ENCODE peak calls at places on chromosomes 11 and 22, in seven cellular contexts. D, R, O, E, C, U and B are unnamed samples.

GRCh38 chr11:120715239-120715638 is 203.7 kb downstream of the GRIK4 start:
- DNase-seq in D (no peak), R (peak), O (no peak), E (no peak), C (no peak), U (no peak), B (no peak)

GRCh38 chr22:40694409-40694808 is 15.1 kb downstream of the MCHR1 start:
- DNase-seq in D (no peak), R (no peak), O (no peak), E (no peak), C (no peak), U (no peak), B (no peak)

GRCh38 chr11:13487661-13488030 is 8.2 kb downstream of the PTH start:
- DNase-seq in D (no peak), R (peak), O (no peak), E (no peak), C (no peak), U (no peak), B (no peak)

GRCh38 chr22:22955866-22956535 is 68.4 kb downstream of the IGLL5 start:
- DNase-seq in D (peak), R (peak), O (peak), E (peak), C (peak), U (no peak), B (peak)

GRCh38 chr11:60871378-60872061 is 4.2 kb downstream of the ZP1 start:
- DNase-seq in D (peak), R (no peak), O (no peak), E (peak), C (peak), U (no peak), B (no peak)

GRCh38 chr11:96130061-96130460 is 206.2 kb upstream of the MTMR2 start:
- DNase-seq in D (no peak), R (peak), O (no peak), E (no peak), C (no peak), U (no peak), B (no peak)

GRCh38 chr11:79264284-79264683 is 176.5 kb downstream of the TENM4 start:
- DNase-seq in D (no peak), R (no peak), O (no peak), E (peak), C (no peak), U (no peak), B (no peak)

GRCh38 chr11:82539669-82540068 is 194.0 kb downstream of the FAM181B start:
- DNase-seq in D (no peak), R (peak), O (no peak), E (no peak), C (no peak), U (no peak), B (no peak)

GRCh38 chr11:17564687-17565042 is 17.6 kb downstream of the OTOG start:
- DNase-seq in D (no peak), R (no peak), O (no peak), E (peak), C (no peak), U (no peak), B (no peak)

GRCh38 chr11:135075740-135076139 is 663.7 kb upstream of the B3GAT1 start:
- DNase-seq in D (peak), R (peak), O (peak), E (peak), C (peak), U (peak), B (peak)

GRCh38 chr11:80515097-80515496 is 1074.3 kb upstream of the TENM4 start:
- DNase-seq in D (no peak), R (peak), O (no peak), E (no peak), C (no peak), U (no peak), B (no peak)

GRCh38 chr22:21726650-21727049 is 8.9 kb downstream of the YPEL1 start:
- DNase-seq in D (no peak), R (peak), O (no peak), E (no peak), C (no peak), U (no peak), B (peak)

GRCh38 chr22:44365832-44366231 is 53.1 kb upstream of the SHISAL1 start:
- DNase-seq in D (peak), R (no peak), O (peak), E (peak), C (no peak), U (no peak), B (no peak)

GRCh38 chr22:47192106-47192650 is 429.7 kb downstream of the TBC1D22A start:
- DNase-seq in D (peak), R (no peak), O (no peak), E (peak), C (peak), U (peak), B (peak)

GRCh38 chr11:6404341-6405038 is 14.2 kb downstream of the SMPD1 start:
- DNase-seq in D (no peak), R (no peak), O (no peak), E (no peak), C (no peak), U (no peak), B (no peak)

DNA sequence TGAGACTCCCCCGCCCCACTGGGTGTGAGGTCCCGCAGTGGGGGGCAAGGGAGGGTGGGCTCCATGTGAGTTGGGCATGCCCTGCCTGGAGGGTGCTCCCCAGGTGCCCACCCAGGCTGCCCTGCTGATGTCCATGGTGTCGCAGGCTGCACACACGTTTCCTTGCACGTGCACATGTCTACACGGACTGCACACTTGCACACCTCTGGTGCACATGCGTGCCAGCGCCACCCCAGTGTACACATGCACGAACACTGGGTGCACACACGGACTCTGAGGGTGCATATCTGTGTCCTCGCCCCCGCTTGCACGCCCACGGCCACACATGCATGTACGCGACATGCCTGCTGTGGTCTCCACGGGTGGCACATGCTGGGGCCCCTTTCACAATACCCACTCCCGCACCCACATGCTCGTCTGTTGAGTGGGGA is 35.2 kb upstream of the PRODH start:
- DNase-seq in D (no peak), R (no peak), O (no peak), E (no peak), C (no peak), U (peak), B (no peak)
- TF ChIP-seq CTCF in D (no peak), R (no peak), O (no peak), E (no peak), C (no peak), U (no peak), B (no peak)

GRCh38 chr11:66495401-66495844 is 15.0 kb upstream of the BBS1 start:
- DNase-seq in D (no peak), R (no peak), O (no peak), E (no peak), C (no peak), U (peak), B (no peak)
- TF ChIP-seq CTCF in D (no peak), R (peak), O (no peak), E (no peak), C (no peak), U (no peak), B (no peak)

GRCh38 chr22:42901790-42902508 is 44.9 kb upstream of the ARFGAP3 start:
- DNase-seq in D (no peak), R (peak), O (no peak), E (no peak), C (no peak), U (no peak), B (no peak)
- TF ChIP-seq CTCF in D (peak), R (peak), O (no peak), E (no peak), C (no peak), U (no peak), B (peak)

DNA sequence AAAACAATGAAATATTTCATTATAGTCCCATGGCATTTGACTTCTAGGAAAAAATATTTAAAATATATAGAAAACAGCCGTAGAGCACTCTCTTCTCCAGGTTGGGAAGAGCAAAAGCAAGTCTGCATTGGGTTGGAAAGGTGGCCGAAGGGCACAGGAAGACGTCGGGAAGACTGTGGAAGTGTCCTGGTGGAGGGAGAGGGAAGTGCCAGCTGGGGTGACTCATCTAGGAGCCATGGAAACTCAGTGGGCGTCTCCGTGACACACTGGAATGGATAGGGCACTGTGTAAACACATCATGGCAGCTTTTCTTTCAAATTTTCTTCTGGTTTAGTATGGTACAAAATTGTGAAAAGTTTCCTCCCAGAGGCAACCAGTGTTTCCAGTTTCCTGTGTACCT is 12.7 kb downstream of the GTPBP1 start:
- DNase-seq in D (no peak), R (no peak), O (no peak), E (no peak), C (peak), U (peak), B (no peak)
- TF ChIP-seq CTCF in D (peak), R (no peak), O (peak), E (peak), C (peak), U (peak), B (no peak)

DNA sequence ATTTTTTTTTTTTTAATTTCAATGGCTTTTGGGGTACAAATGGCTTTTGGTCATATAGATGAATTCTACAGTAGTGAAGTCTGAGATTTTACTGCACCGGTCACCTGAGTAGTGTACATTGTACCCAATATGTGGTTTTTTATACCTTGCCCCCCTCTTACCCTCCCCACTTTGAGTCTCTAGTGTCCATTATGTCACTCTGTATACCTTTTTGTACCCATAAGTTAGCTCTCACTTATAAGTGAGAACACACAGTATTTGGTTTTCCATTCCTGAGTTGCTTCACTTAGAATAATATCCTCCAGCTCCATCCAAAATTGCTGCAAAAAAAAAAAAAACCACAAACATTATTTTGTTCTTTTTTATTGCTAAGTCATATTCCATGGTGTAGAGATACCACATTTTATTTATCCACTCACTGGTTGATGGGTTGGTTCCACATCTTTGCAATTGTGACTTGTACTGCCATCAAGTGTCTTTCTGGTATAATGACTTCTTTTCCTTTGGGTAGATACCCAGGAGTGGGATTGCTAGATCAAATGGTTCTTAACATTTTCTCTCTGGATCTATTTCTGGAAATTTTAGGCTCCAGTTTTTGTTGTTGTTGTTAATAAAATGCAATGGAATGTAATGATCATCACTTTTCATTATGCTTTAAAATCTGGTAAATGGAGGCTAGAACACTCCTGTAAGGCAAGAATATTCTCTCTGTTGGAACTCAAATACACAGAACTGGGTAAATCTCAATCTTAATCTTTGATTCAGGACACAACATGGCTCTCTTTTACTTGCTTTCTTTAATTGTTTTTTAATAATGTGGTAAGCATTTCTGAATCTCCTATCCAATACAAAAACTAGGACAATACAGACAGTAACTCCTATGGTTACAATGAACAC is 10.3 kb downstream of the NEAT1 start:
- DNase-seq in D (no peak), R (peak), O (no peak), E (no peak), C (no peak), U (no peak), B (no peak)
- TF ChIP-seq CTCF in D (peak), R (peak), O (peak), E (no peak), C (no peak), U (no peak), B (peak)

GRCh38 chr11:121869478-121869877 is 246.5 kb downstream of the BLID start:
- DNase-seq in D (no peak), R (no peak), O (no peak), E (no peak), C (no peak), U (no peak), B (no peak)

GRCh38 chr11:121863126-121863525 is 252.9 kb downstream of the BLID start:
- DNase-seq in D (no peak), R (no peak), O (no peak), E (no peak), C (no peak), U (no peak), B (no peak)

GRCh38 chr11:121870202-121871045 is 245.6 kb downstream of the BLID start:
- DNase-seq in D (no peak), R (no peak), O (no peak), E (no peak), C (no peak), U (no peak), B (no peak)

GRCh38 chr11:121866822-121867221 is 249.2 kb downstream of the BLID start:
- DNase-seq in D (no peak), R (no peak), O (no peak), E (no peak), C (no peak), U (no peak), B (no peak)

DNA sequence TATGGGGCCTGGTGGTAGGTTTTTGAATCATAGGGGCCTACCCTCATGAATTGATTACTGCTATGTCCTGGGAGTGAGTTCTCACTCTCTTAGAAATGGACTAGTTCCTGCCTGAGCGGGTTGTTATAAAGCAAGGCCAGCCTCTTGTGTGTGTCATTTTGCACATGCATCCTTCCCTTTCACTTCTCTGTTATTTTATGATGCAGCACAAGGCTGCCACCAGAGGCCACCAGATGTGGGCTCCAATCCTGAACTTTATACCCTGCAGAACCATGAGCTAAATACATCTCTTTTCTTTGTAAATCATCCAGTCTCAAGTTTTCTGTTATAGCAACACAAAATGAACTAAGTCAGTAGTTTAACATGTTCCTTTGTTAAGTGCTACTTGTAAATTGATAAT is 251.4 kb downstream of the BLID start:
- DNase-seq in D (no peak), R (no peak), O (no peak), E (no peak), C (no peak), U (no peak), B (no peak)
- TF ChIP-seq CTCF in D (no peak), R (no peak), O (peak), E (no peak), C (no peak), U (no peak), B (no peak)